ENCODE peak calls at places on chromosomes 2 and 18, in five cellular contexts. P is osteoblast, W is RWPE1, J is GM12865, Z is WTC11. C is an unnamed sample.

GRCh38 chr2:197538412-197538811 is 22.5 kb downstream of the MOB4 start:
- DNase-seq in Z (no peak), J (no peak), W (no peak), P (peak; percentile 37), C (no peak)

GRCh38 chr2:16570516-16570915 is 95.1 kb downstream of the CYRIA start:
- DNase-seq in Z (no peak), J (no peak), P (no peak), W (no peak), C (no peak)

GRCh38 chr2:215601990-215602721 is 166.3 kb upstream of the FN1 start:
- DNase-seq in J (no peak), P (peak; percentile 58), W (no peak), Z (no peak), C (no peak)

GRCh38 chr2:33342705-33343104 is 133.7 kb upstream of the RASGRP3 start:
- DNase-seq in Z (no peak), J (no peak), P (no peak), W (no peak), C (no peak)

GRCh38 chr2:200144571-200144970 is 161.9 kb upstream of the SPATS2L start:
- DNase-seq in Z (no peak), W (no peak), P (no peak), J (no peak), C (no peak)

GRCh38 chr2:216695401-216695821 is at the start of gene IGFBP5:
- DNase-seq in W (no peak), P (peak; percentile 79), J (no peak), Z (peak; percentile 70), C (no peak)

GRCh38 chr2:207182916-207183315 is 17.2 kb upstream of the KLF7 start:
- DNase-seq in J (no peak), W (no peak), Z (no peak), P (no peak), C (no peak)

GRCh38 chr2:181300600-181301291 is 156.4 kb upstream of the ITGA4 start:
- DNase-seq in W (no peak), Z (no peak), P (peak; percentile 17), J (no peak), C (no peak)

GRCh38 chr2:170651603-170652002 is 63.5 kb upstream of the SP5 start:
- DNase-seq in P (no peak), W (no peak), J (no peak), Z (no peak), C (no peak)

GRCh38 chr2:112831956-112832567 is 4.5 kb downstream of the IL1B start:
- DNase-seq in J (peak; percentile 42), Z (no peak), P (no peak), W (no peak), C (no peak)

GRCh38 chr18:21134895-21135294 is 23.3 kb upstream of the ROCK1 start:
- DNase-seq in Z (no peak), W (no peak), J (peak; percentile 23), P (peak; percentile 77), C (no peak)

GRCh38 chr2:10357193-10357592 is 54.5 kb downstream of the HPCAL1 start:
- DNase-seq in W (no peak), J (no peak), P (peak; percentile 88), Z (no peak), C (no peak)

GRCh38 chr18:9488535-9488934 is 13.2 kb downstream of the RALBP1 start:
- DNase-seq in Z (no peak), W (no peak), P (no peak), J (no peak), C (no peak)

DNA sequence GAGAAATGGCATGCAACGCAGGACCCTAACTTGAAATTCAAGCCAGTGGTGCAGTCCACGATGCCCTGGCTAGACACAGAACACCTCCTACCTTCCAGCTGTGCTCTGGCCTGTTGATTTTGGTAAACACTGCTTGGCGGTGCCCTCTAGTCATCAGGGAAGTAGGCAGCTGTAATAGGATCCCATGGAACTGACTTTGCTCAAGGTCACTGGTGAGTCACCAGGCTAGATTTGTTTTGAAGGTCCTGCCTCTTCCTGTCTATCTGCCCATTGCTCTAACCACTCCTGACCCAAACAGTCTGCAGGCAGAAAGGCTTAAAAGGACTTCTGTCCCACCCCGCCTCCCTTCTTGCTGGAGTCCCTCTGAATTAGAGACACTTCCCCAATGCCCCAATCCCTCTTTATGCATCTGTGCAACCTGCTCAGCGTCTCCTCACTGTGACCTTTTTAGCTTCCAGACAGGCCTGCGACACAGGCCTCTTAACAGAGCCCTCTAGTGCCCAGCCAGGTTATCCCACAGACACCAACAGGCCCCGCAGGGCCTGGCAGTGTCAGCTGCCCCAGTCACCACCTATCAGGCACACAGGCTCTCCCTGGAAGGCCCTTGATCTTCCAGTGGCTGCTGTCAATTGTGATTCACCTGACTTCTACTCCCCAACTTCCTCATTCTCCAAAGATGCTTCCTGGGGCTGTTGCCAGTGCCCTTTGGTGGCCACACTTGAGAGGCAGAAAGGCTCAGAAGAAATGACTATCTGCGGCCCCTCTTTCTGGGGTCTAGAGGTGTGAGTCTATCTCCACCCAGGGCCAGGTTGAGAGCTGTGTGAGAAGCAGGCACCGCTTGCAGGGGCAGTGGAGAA is 5.2 kb downstream of the TMEM127 start:
- DNase-seq in P (peak; percentile 99), W (peak; percentile 88), J (peak; percentile 68), Z (peak; percentile 59), C (peak; percentile 51)
- TF ChIP-seq CTCF in P (peak; percentile 46), W (peak; percentile 63), J (peak; percentile 54), Z (no peak), C (no peak)

GRCh38 chr18:63505566-63506335 is 29.0 kb downstream of the SERPINB5 start:
- DNase-seq in Z (peak; percentile 75), J (peak; percentile 33), W (peak; percentile 48), P (peak; percentile 78), C (peak; percentile 73)
- TF ChIP-seq CTCF in Z (peak; percentile 79), J (peak; percentile 61), W (peak; percentile 66), P (peak; percentile 70), C (peak; percentile 86)

GRCh38 chr2:50346104-50346503 is 685.8 kb downstream of the NRXN1 start:
- DNase-seq in P (no peak), J (no peak), Z (peak; percentile 64), W (no peak), C (peak; percentile 20)

GRCh38 chr2:50345691-50346090 is 686.2 kb downstream of the NRXN1 start:
- DNase-seq in Z (no peak), J (no peak), P (no peak), W (no peak), C (no peak)

GRCh38 chr2:50343157-50343821 is 688.6 kb downstream of the NRXN1 start:
- DNase-seq in Z (no peak), J (no peak), W (no peak), P (no peak), C (no peak)

GRCh38 chr2:50346586-50347351 is 685.2 kb downstream of the NRXN1 start:
- DNase-seq in J (no peak), W (no peak), Z (peak; percentile 22), P (peak; percentile 25), C (peak; percentile 14)

GRCh38 chr2:50344509-50345106 is 687.3 kb downstream of the NRXN1 start:
- DNase-seq in W (no peak), J (peak; percentile 2), P (no peak), Z (peak; percentile 49), C (peak; percentile 28)
- TF ChIP-seq CTCF in W (no peak), J (peak; percentile 6), P (no peak), Z (no peak), C (no peak)

GRCh38 chr2:103738108-103738507 is 976.3 kb downstream of the TMEM182 start:
- DNase-seq in Z (no peak), P (no peak), J (no peak), W (no peak), C (no peak)

GRCh38 chr2:103739216-103739615 is 977.4 kb downstream of the TMEM182 start:
- DNase-seq in J (no peak), P (no peak), Z (no peak), W (no peak), C (no peak)

GRCh38 chr2:103738626-103739025 is 976.8 kb downstream of the TMEM182 start:
- DNase-seq in Z (no peak), J (no peak), P (no peak), W (no peak), C (no peak)

DNA sequence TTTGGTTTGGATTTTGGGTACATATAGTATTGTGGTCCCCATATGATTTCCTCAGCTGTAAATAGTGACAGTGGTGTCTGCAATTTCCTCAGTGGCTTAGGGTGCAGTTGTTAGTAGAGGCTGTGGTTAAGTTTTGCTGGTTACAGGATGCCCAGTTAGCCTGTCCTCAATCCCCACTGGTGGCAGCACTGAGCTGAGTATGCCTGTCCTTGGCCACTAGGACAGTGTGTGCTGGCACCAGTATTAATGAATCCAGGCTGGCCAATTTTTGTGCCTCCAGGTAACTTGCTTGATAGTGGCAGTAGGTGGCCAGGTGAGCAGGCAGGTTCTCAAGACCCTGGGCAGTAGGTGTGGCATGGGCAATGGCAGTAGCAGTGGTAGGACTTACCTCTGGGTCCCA is 973.1 kb downstream of the TMEM182 start:
- DNase-seq in J (no peak), W (no peak), P (no peak), Z (peak; percentile 42), C (no peak)
- TF ChIP-seq CTCF in J (no peak), W (no peak), P (no peak), Z (peak; percentile 25), C (no peak)

DNA sequence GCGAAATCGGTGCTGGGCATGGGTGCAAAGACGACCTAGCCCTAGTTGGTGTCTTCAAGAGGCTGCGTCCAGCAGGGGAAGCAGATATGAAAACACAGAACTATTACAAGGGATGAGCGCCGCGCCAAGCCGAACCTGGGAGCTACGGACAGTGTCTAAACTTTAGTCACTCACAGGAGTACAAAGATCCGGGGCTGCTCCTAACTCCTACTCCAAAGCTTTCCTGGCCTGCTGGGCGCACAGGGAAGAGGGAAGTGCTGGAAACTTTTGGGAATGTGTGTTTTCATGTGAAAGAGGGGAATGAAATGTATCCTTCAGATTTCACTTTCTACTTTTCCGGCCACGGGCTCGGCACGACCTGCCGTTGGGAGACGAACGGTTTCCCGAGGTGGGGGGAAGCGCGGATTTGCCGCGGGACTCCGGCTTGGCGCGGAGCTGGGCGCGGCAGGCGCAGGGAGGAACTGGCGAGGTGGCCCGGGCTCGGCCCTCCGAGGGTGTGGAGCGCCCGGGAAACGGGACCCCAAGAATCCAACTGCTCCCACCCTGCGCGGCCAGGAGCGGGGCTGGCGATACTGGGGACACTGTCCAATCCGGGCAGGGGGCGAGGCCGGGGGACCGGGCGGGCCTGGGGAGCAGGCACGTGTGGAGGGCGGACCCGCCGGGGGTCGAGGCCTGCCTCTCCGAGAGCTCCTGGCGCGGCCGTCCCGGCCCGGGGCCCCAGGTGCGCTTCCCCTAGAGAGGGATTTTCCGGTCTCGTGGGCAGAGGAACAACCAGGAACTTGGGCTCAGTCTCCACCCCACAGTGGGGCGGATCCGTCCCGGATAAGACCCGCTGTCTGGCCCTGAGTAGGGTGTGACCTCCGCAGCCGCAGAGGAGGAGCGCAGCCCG is at the start of gene ANXA4:
- DNase-seq in J (peak; percentile 89), Z (peak; percentile 67), W (peak; percentile 90), P (peak; percentile 93), C (peak; percentile 67)
- TF ChIP-seq CTCF in J (peak; percentile 2), Z (no peak), W (no peak), P (peak; percentile 37), C (no peak)

DNA sequence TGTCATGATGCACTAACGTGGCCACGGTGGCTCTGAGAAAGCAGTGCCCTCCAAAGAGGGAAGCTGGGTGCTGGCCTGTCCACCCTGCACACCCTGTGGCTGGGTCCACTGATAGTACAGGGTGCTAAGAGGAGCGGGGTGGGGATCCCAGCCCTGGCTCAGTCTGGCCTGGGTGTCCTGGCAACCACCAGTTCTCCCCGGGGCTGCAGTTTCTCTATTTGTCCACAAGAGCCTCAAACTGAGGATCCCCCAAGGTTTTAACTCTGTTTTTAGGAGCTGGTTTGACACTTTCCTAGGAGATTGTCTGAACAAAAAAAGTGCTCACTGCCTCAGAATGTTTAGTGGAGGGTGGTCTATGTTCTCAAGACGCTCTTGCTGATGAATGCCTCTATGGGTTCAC is 29.0 kb downstream of the EDAR start:
- DNase-seq in W (no peak), P (peak; percentile 77), J (no peak), Z (no peak), C (no peak)
- TF ChIP-seq CTCF in W (no peak), P (peak; percentile 29), J (peak; percentile 12), Z (no peak), C (peak; percentile 31)